ENCODE peak calls at places on chromosome 10, in seven cellular contexts. S is Ammon's horn, J is Calu3, O is NCI-H460, M is GM12865, T is IMR-90, Y is iris pigment epithelial cell. X is an unnamed sample.

GRCh38 chr10:34814228-34815173 is 595 bp downstream of the PARD3 start:
- DNase-seq in S (no peak), J (peak; percentile 68), O (no peak), M (no peak), T (peak; percentile 27), Y (peak; percentile 31), X (peak; percentile 46)

GRCh38 chr10:104040862-104041789 is 44.6 kb downstream of the COL17A1 start:
- DNase-seq in S (no peak), J (no peak), O (no peak), M (no peak), T (no peak), Y (no peak), X (no peak)

GRCh38 chr10:85919358-85920022 is 447.1 kb downstream of the GRID1 start:
- DNase-seq in S (peak; percentile 36), J (no peak), O (no peak), M (no peak), T (no peak), Y (no peak), X (no peak)

GRCh38 chr10:5317547-5318107 is 47.1 kb upstream of the UCN3 start:
- DNase-seq in S (no peak), J (peak; percentile 71), O (peak; percentile 50), M (peak; percentile 39), T (peak; percentile 73), Y (peak; percentile 84), X (no peak)

GRCh38 chr10:60425392-60426110 is 35.9 kb upstream of the ANK3 start:
- DNase-seq in S (no peak), J (no peak), O (no peak), M (no peak), T (peak; percentile 67), Y (peak; percentile 77), X (no peak)

GRCh38 chr10:73964743-73965142 is 33.2 kb upstream of the VCL start:
- DNase-seq in S (no peak), J (no peak), O (no peak), M (no peak), T (no peak), Y (no peak), X (no peak)

GRCh38 chr10:132487241-132488135 is 50.1 kb upstream of the INPP5A start:
- DNase-seq in S (no peak), J (no peak), O (no peak), M (no peak), T (no peak), Y (no peak), X (no peak)

GRCh38 chr10:87966454-87966853 is 103.0 kb downstream of the PTEN start:
- DNase-seq in S (no peak), J (no peak), O (no peak), M (no peak), T (no peak), Y (peak; percentile 55), X (no peak)

GRCh38 chr10:7409045-7409731 is 1.6 kb downstream of the SFMBT2 start:
- DNase-seq in S (peak; percentile 69), J (no peak), O (no peak), M (peak; percentile 80), T (no peak), Y (no peak), X (peak; percentile 12)

GRCh38 chr10:81872206-81872605 is 2.8 kb upstream of the NRG3 start:
- DNase-seq in S (peak; percentile 33), J (peak; percentile 55), O (no peak), M (no peak), T (no peak), Y (no peak), X (no peak)

GRCh38 chr10:102400061-102400460 is 4.6 kb downstream of the NFKB2 start:
- DNase-seq in S (no peak), J (no peak), O (no peak), M (no peak), T (no peak), Y (no peak), X (no peak)

GRCh38 chr10:67648613-67649229 is 47.3 kb downstream of the CTNNA3 start:
- DNase-seq in S (no peak), J (no peak), O (no peak), M (no peak), T (no peak), Y (no peak), X (no peak)

GRCh38 chr10:80165173-80165572 is 32.6 kb downstream of the PLAC9 start:
- DNase-seq in S (no peak), J (no peak), O (no peak), M (no peak), T (peak; percentile 67), Y (peak; percentile 72), X (no peak)

GRCh38 chr10:93417264-93417663 is 64.9 kb downstream of the MYOF start:
- DNase-seq in S (peak; percentile 69), J (no peak), O (no peak), M (no peak), T (no peak), Y (no peak), X (no peak)

GRCh38 chr10:30413996-30414576 is 19.9 kb upstream of the MAP3K8 start:
- DNase-seq in S (peak; percentile 71), J (peak; percentile 51), O (peak; percentile 59), M (peak; percentile 79), T (peak; percentile 71), Y (peak; percentile 77), X (no peak)

GRCh38 chr10:98382691-98383101 is 32.3 kb downstream of the PYROXD2 start:
- DNase-seq in S (no peak), J (no peak), O (no peak), M (no peak), T (peak; percentile 47), Y (peak; percentile 30), X (no peak)

GRCh38 chr10:111579473-111579872 is 502.6 kb downstream of the ADRA2A start:
- DNase-seq in S (no peak), J (no peak), O (no peak), M (no peak), T (no peak), Y (no peak), X (no peak)

GRCh38 chr10:68099736-68100135 is 9.6 kb upstream of the MYPN start:
- DNase-seq in S (no peak), J (no peak), O (no peak), M (no peak), T (peak; percentile 89), Y (peak; percentile 94), X (no peak)

GRCh38 chr10:43939389-43939938 is 290.8 kb upstream of the ZNF32 start:
- DNase-seq in S (peak; percentile 0), J (no peak), O (no peak), M (no peak), T (no peak), Y (no peak), X (no peak)

GRCh38 chr10:102597131-102597891 is 47.0 kb upstream of the TRIM8 start:
- DNase-seq in S (no peak), J (no peak), O (no peak), M (no peak), T (no peak), Y (no peak), X (no peak)

GRCh38 chr10:36640626-36641025 is 484.8 kb upstream of the ANKRD30A start:
- DNase-seq in S (no peak), J (no peak), O (no peak), M (no peak), T (peak; percentile 3), Y (no peak), X (no peak)

GRCh38 chr10:47453435-47454293 is 30.3 kb downstream of the ANXA8 start:
- DNase-seq in S (no peak), J (no peak), O (no peak), M (no peak), T (no peak), Y (no peak), X (no peak)

GRCh38 chr10:74290703-74291102 is 139.7 kb downstream of the ADK start:
- DNase-seq in S (no peak), J (no peak), O (no peak), M (no peak), T (peak; percentile 79), Y (peak; percentile 79), X (no peak)

GRCh38 chr10:78178940-78179339 is 145.3 kb downstream of the RPS24 start:
- DNase-seq in S (peak; percentile 57), J (peak; percentile 19), O (no peak), M (no peak), T (peak; percentile 56), Y (peak; percentile 38), X (no peak)

GRCh38 chr10:14478639-14479038 is 147.9 kb upstream of the FRMD4A start:
- DNase-seq in S (peak; percentile 91), J (peak; percentile 45), O (peak; percentile 30), M (peak; percentile 37), T (peak; percentile 84), Y (peak; percentile 64), X (peak; percentile 28)

GRCh38 chr10:43208147-43209063 is 58.5 kb downstream of the RASGEF1A start:
- DNase-seq in S (no peak), J (no peak), O (no peak), M (no peak), T (no peak), Y (no peak), X (no peak)

GRCh38 chr10:72691470-72692056 is 380 bp upstream of the MCU start:
- DNase-seq in S (no peak), J (no peak), O (no peak), M (no peak), T (peak; percentile 93), Y (no peak), X (no peak)

GRCh38 chr10:48708144-48708543 is 23.5 kb downstream of the WDFY4 start:
- DNase-seq in S (peak; percentile 33), J (no peak), O (no peak), M (no peak), T (peak; percentile 25), Y (peak; percentile 8), X (no peak)

GRCh38 chr10:113024930-113025329 is 74.9 kb downstream of the TCF7L2 start:
- DNase-seq in S (no peak), J (no peak), O (no peak), M (no peak), T (no peak), Y (no peak), X (no peak)

GRCh38 chr10:17228081-17229015 is at the start of gene VIM:
- DNase-seq in S (peak; percentile 58), J (peak; percentile 90), O (peak; percentile 95), M (peak; percentile 86), T (peak; percentile 96), Y (peak; percentile 97), X (peak; percentile 71)

GRCh38 chr10:131270461-131271190 is 40.9 kb downstream of the TCERG1L start:
- DNase-seq in S (no peak), J (no peak), O (no peak), M (no peak), T (no peak), Y (no peak), X (no peak)

GRCh38 chr10:69679736-69680135 is 49.7 kb downstream of the FAM241B start:
- DNase-seq in S (no peak), J (no peak), O (no peak), M (no peak), T (no peak), Y (no peak), X (no peak)

GRCh38 chr10:11176746-11177145 is 159.1 kb downstream of the CELF2 start:
- DNase-seq in S (no peak), J (no peak), O (no peak), M (peak; percentile 79), T (no peak), Y (no peak), X (no peak)

GRCh38 chr10:7300327-7300726 is 110.5 kb downstream of the SFMBT2 start:
- DNase-seq in S (no peak), J (no peak), O (peak; percentile 56), M (no peak), T (peak; percentile 37), Y (no peak), X (no peak)